ENCODE peak calls at places on chromosome 10, in eight cellular contexts. N is lower lobe of right lung, S is GM12865, M is cardiac fibroblast, U is NCI-H1694 treated with DMSO at 0.1 percent for 48 hours, R is ureter, K is neural crest cell, Z is A549. O is an unnamed sample.
A peak's percentile ranks its signal among the peaks of the same experiment; 100 is the strongest.

GRCh38 chr10:91582063-91582673 is 50.7 kb downstream of the PPP1R3C start:
- DNase-seq in Z (no peak), U (no peak), S (no peak), R (no peak), N (no peak), K (no peak), M (no peak), O (no peak)

GRCh38 chr10:10235003-10235402 is 782.7 kb upstream of the CELF2 start:
- DNase-seq in R (no peak), M (peak; percentile 4), K (no peak), S (no peak), U (no peak), N (no peak), Z (no peak), O (no peak)

GRCh38 chr10:34205452-34205851 is 609.6 kb downstream of the PARD3 start:
- DNase-seq in Z (no peak), K (no peak), S (no peak), U (no peak), M (no peak), R (no peak), N (peak; percentile 58), O (no peak)

GRCh38 chr10:6044060-6044459 is 18.1 kb downstream of the IL2RA start:
- DNase-seq in N (no peak), U (no peak), M (no peak), S (no peak), Z (no peak), K (no peak), R (no peak), O (no peak)

GRCh38 chr10:62733654-62734293 is 70.7 kb upstream of the ADO start:
- DNase-seq in M (no peak), N (no peak), U (no peak), K (no peak), Z (no peak), S (no peak), R (no peak), O (no peak)

GRCh38 chr10:52346394-52347326 is 32.6 kb downstream of the DKK1 start:
- DNase-seq in K (no peak), R (no peak), M (no peak), S (no peak), N (no peak), Z (no peak), U (no peak), O (no peak)

GRCh38 chr10:84360634-84361365 is 32.4 kb downstream of the CCSER2 start:
- DNase-seq in S (no peak), U (no peak), K (no peak), R (no peak), M (peak; percentile 46), Z (no peak), N (no peak), O (no peak)

GRCh38 chr10:101063162-101063525 is 1.4 kb downstream of the KAZALD1 start:
- DNase-seq in K (no peak), R (no peak), Z (no peak), N (no peak), U (no peak), M (no peak), S (no peak), O (peak; percentile 34)

GRCh38 chr10:77297370-77297692 is 340.3 kb downstream of the KCNMA1 start:
- DNase-seq in R (no peak), Z (no peak), K (no peak), M (peak; percentile 59), S (no peak), U (no peak), N (no peak), O (no peak)

GRCh38 chr10:124224331-124225028 is 131.1 kb upstream of the CHST15 start:
- DNase-seq in N (no peak), S (no peak), U (no peak), M (peak; percentile 5), R (no peak), Z (no peak), K (no peak), O (no peak)

O was measured in BE2C.